ENCODE peak calls at places on chromosomes 11 and 22, in four cellular contexts. M, Z, E and I are unnamed samples.

GRCh38 chr22:25064894-25065560 is 112.5 kb downstream of the KIAA1671 start:
- DNase-seq in M (no peak), Z (no peak), E (no peak), I (no peak)

GRCh38 chr11:62540804-62541671 is 5.6 kb downstream of the AHNAK start:
- DNase-seq in M (no peak), Z (no peak), E (no peak), I (no peak)

GRCh38 chr11:59196777-59197176 is 15.9 kb downstream of the MPEG1 start:
- DNase-seq in M (no peak), Z (no peak), E (no peak), I (no peak)

GRCh38 chr11:108891909-108892511 is 227.1 kb downstream of the DDX10 start:
- DNase-seq in M (no peak), Z (no peak), E (no peak), I (no peak)

GRCh38 chr11:63866211-63866610 is 27.3 kb downstream of the MARK2 start:
- DNase-seq in M (no peak), Z (no peak), E (peak; percentile 71), I (peak; percentile 59)

GRCh38 chr22:40560551-40560950 is 76.0 kb downstream of the MRTFA start:
- DNase-seq in M (no peak), Z (no peak), E (no peak), I (no peak)

GRCh38 chr22:41407433-41407832 is 25.7 kb downstream of the TEF start:
- DNase-seq in M (no peak), Z (no peak), E (no peak), I (no peak)

GRCh38 chr22:33049125-33049729 is 9.0 kb downstream of the SYN3 start:
- DNase-seq in M (peak; percentile 91), Z (peak; percentile 80), E (peak; percentile 74), I (peak; percentile 49)

GRCh38 chr11:45113807-45114206 is 32.6 kb upstream of the PRDM11 start:
- DNase-seq in M (no peak), Z (no peak), E (no peak), I (no peak)

GRCh38 chr11:45238724-45239123 is 47.4 kb downstream of the SYT13 start:
- DNase-seq in M (no peak), Z (no peak), E (no peak), I (no peak)

GRCh38 chr11:15841898-15842297 is 514.4 kb downstream of the SOX6 start:
- DNase-seq in M (no peak), Z (peak; percentile 31), E (no peak), I (no peak)
- H3K27ac ChIP-seq in M (no peak overlapping the region), Z (no peak overlapping the region), E (no peak overlapping the region), I (no peak overlapping the region)

GRCh38 chr22:36811094-36811797 is 5.6 kb downstream of the PVALB start:
- DNase-seq in M (no peak), Z (no peak), E (no peak), I (no peak)

GRCh38 chr22:36807627-36808026 is 9.2 kb downstream of the PVALB start:
- DNase-seq in M (peak; percentile 22), Z (no peak), E (no peak), I (no peak)

GRCh38 chr22:36806824-36807223 is 10.0 kb downstream of the PVALB start:
- DNase-seq in M (no peak), Z (no peak), E (no peak), I (no peak)

GRCh38 chr22:36808611-36809344 is 8.1 kb downstream of the PVALB start:
- DNase-seq in M (no peak), Z (no peak), E (no peak), I (peak; percentile 39)

DNA sequence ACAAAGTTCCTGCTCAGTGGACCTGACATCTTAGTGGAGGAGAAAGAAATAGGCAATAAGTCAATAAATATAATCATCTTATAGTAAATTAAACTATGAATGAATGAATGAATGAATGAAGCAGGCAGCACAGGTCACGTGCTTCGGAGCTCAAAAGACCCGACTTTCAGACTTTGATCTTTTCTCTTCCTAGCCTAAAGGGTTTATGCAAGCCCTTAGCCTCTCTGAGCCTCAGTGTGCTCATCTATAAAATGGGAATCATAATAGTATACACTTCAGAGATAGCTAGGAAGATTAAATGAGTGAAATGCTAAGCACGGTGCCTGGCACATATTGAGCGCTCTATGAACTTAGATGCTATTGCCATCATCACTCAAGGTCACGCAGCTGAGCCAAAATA is 7.5 kb downstream of the PVALB start:
- DNase-seq in M (no peak), Z (no peak), E (no peak), I (no peak)
- H3K27me3 ChIP-seq in M (peaks cover 2% of the 10 kb centered on the region), Z (peaks cover 11% of the 10 kb centered on the region), E (peaks cover 27% of the 10 kb centered on the region), I (no peaks in the 10 kb centered on the region)

GRCh38 chr11:122721201-122721963 is 65.9 kb downstream of the UBASH3B start:
- DNase-seq in M (no peak), Z (no peak), E (no peak), I (no peak)

GRCh38 chr11:122723576-122723975 is 68.1 kb downstream of the UBASH3B start:
- DNase-seq in M (no peak), Z (no peak), E (no peak), I (no peak)

GRCh38 chr11:122721964-122722266 is 66.4 kb downstream of the UBASH3B start:
- DNase-seq in M (no peak), Z (no peak), E (no peak), I (no peak)

GRCh38 chr11:122723106-122723505 is 67.6 kb downstream of the UBASH3B start:
- DNase-seq in M (no peak), Z (no peak), E (no peak), I (no peak)

DNA sequence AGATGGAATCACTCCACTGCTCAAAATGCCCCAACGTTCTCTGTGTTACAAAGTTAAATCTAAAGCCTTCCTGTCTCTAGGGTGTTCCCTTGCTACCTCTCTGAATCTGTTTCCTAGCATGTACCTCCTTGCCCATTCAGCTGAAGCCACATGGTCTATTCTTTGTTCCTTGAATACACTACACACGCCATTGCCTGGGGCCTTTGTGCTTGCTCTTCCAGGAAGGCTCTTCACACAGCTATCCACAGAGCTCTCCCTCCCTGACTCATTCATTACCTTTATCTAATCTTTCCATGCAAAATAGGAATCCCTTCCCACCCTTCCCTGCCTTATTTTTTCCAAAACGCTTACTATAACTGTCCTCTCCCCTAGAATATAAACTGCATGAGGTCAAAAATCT is 65.0 kb downstream of the UBASH3B start:
- DNase-seq in M (no peak), Z (no peak), E (no peak), I (no peak)
- H3K27ac ChIP-seq in M (no peak overlapping the region), Z (no peak overlapping the region), E (no peak overlapping the region), I (no peak overlapping the region)

GRCh38 chr22:27716074-27716473 is 85.5 kb downstream of the MN1 start:
- DNase-seq in M (no peak), Z (no peak), E (no peak), I (no peak)
- H3K27me3 ChIP-seq in M (no peaks in the 10 kb centered on the region), Z (no peaks in the 10 kb centered on the region), E (no peaks in the 10 kb centered on the region), I (no peaks in the 10 kb centered on the region)